ENCODE peak calls at places on chromosomes 12 and 14, in five cellular contexts. K is neural crest cell; L is stimulated activated CD8-positive, alpha-beta memory T cell treated with anti-CD3 and anti-CD28 coated beads, Interleukin-7, amount 100 ng/mL, for 1 hour; P is A549; G is Caki2. R is an unnamed sample.

GRCh38 chr12:56243731-56244181 is 13.9 kb downstream of the SLC39A5 start:
- DNase-seq in P (no peak), G (no peak), L (no peak), K (no peak), R (no peak)

GRCh38 chr12:66493841-66494240 is 185.0 kb downstream of the GRIP1 start:
- DNase-seq in K (no peak), L (no peak), G (no peak), P (no peak), R (no peak)

GRCh38 chr12:58067610-58068387 is 126.4 kb downstream of the ATP23 start:
- DNase-seq in K (no peak), L (no peak), G (peak; percentile 59), P (no peak), R (no peak)

GRCh38 chr12:78898416-78898815 is 33.8 kb downstream of the SYT1 start:
- DNase-seq in K (no peak), P (no peak), L (no peak), G (no peak), R (peak; percentile 39)

GRCh38 chr14:90641111-90642010 is 174.9 kb downstream of the TTC7B start:
- DNase-seq in G (no peak), K (peak; percentile 45), L (no peak), P (no peak), R (no peak)

GRCh38 chr12:5309654-5310053 is 122.3 kb upstream of the NTF3 start:
- DNase-seq in L (no peak), G (peak; percentile 82), P (no peak), K (no peak), R (no peak)

GRCh38 chr12:113005759-113006158 is 27.4 kb downstream of the OAS2 start:
- DNase-seq in G (no peak), L (no peak), K (no peak), P (peak; percentile 33), R (peak; percentile 39)

GRCh38 chr12:123050913-123051312 is 70.4 kb downstream of the ARL6IP4 start:
- DNase-seq in K (no peak), P (no peak), L (no peak), G (no peak), R (no peak)

GRCh38 chr14:93286212-93286890 is 46.5 kb downstream of the BTBD7 start:
- DNase-seq in L (no peak), G (peak; percentile 87), K (no peak), P (no peak), R (no peak)

GRCh38 chr14:91311284-91311662 is 66.8 kb upstream of the GPR68 start:
- DNase-seq in G (no peak), L (no peak), K (no peak), P (no peak), R (no peak)

GRCh38 chr14:85217412-85217811 is 312.5 kb upstream of the FLRT2 start:
- DNase-seq in L (no peak), G (no peak), P (no peak), K (no peak), R (no peak)

GRCh38 chr14:89543420-89543790 is 126.4 kb upstream of the FOXN3 start:
- DNase-seq in P (no peak), K (peak; percentile 44), G (no peak), L (no peak), R (no peak)

GRCh38 chr14:93375673-93376156 is 28.7 kb downstream of the COX8C start:
- DNase-seq in G (no peak), L (no peak), K (no peak), P (no peak), R (peak; percentile 55)

GRCh38 chr14:58629273-58629672 is 8.5 kb upstream of the DACT1 start:
- DNase-seq in K (no peak), P (no peak), L (no peak), G (no peak), R (no peak)

GRCh38 chr14:100701314-100701713 is 25.4 kb upstream of the DLK1 start:
- DNase-seq in G (no peak), P (no peak), L (no peak), K (no peak), R (peak; percentile 10)

GRCh38 chr14:105468621-105469241 is 5.9 kb upstream of the CRIP2 start:
- DNase-seq in P (no peak), K (no peak), G (no peak), L (no peak), R (no peak)

GRCh38 chr12:5088586-5089264 is 45.0 kb downstream of the KCNA5 start:
- DNase-seq in L (no peak), P (peak; percentile 22), G (peak; percentile 99), K (no peak), R (no peak)

GRCh38 chr14:64806202-64806861 is 73.4 kb downstream of the SPTB start:
- DNase-seq in G (peak; percentile 62), L (no peak), P (peak; percentile 87), K (no peak), R (no peak)

GRCh38 chr14:105866841-105867321 is 340.5 kb downstream of the TMEM121 start:
- DNase-seq in G (no peak), K (no peak), P (no peak), L (no peak), R (no peak)

GRCh38 chr12:48000878-48001321 is 3.4 kb downstream of the COL2A1 start:
- DNase-seq in G (peak; percentile 34), L (no peak), P (peak; percentile 60), K (no peak), R (peak; percentile 68)

GRCh38 chr14:69484444-69485113 is at the start of gene PLEKHD1:
- DNase-seq in K (peak; percentile 9), G (no peak), P (peak; percentile 51), L (no peak), R (peak; percentile 39)

GRCh38 chr12:132024758-132025157 is 75.0 kb downstream of the EP400 start:
- DNase-seq in L (no peak), K (no peak), G (no peak), P (no peak), R (no peak)

GRCh38 chr12:111216387-111217159 is 152.3 kb downstream of the PHETA1 start:
- DNase-seq in P (no peak), L (no peak), G (no peak), K (no peak), R (peak; percentile 89)

GRCh38 chr14:97978336-97978735 is 1181.2 kb downstream of the VRK1 start:
- DNase-seq in L (peak; percentile 32), P (peak; percentile 39), K (peak; percentile 64), G (peak; percentile 48), R (peak; percentile 87)